ENCODE peak calls at places on chromosomes 1 and 21, in five cellular contexts. One of them, this sample, is unnamed.

GRCh38 chr1:18673976-18674375 is 43.3 kb downstream of the PAX7 start:
- DNase-seq in nephron progenitor cell: no peak
- DNase-seq in T-helper 1 cell: no peak
- DNase-seq in AG20443: no peak
- DNase-seq in ELR: peak
- DNase-seq in this sample: no peak

GRCh38 chr1:236520445-236521005 is 3.3 kb upstream of the LGALS8 start:
- DNase-seq in T-helper 1 cell: no peak
- DNase-seq in nephron progenitor cell: no peak
- DNase-seq in AG20443: no peak
- DNase-seq in ELR: no peak
- DNase-seq in this sample: no peak

GRCh38 chr1:207027221-207027777 is 5.3 kb downstream of the C1orf116 start:
- DNase-seq in ELR: peak
- DNase-seq in nephron progenitor cell: no peak
- DNase-seq in T-helper 1 cell: no peak
- DNase-seq in AG20443: peak
- DNase-seq in this sample: no peak

GRCh38 chr21:29105218-29105617 is 25.2 kb upstream of the MAP3K7CL start:
- DNase-seq in T-helper 1 cell: no peak
- DNase-seq in AG20443: peak
- DNase-seq in ELR: peak
- DNase-seq in nephron progenitor cell: no peak
- DNase-seq in this sample: no peak

GRCh38 chr1:109978761-109979488 is 5.6 kb upstream of the AHCYL1 start:
- DNase-seq in nephron progenitor cell: no peak
- DNase-seq in ELR: peak
- DNase-seq in AG20443: no peak
- DNase-seq in T-helper 1 cell: no peak
- DNase-seq in this sample: no peak

GRCh38 chr1:201896951-201897391 is 8.3 kb downstream of the SHISA4 start:
- DNase-seq in AG20443: peak
- DNase-seq in T-helper 1 cell: no peak
- DNase-seq in nephron progenitor cell: no peak
- DNase-seq in ELR: peak
- DNase-seq in this sample: peak

GRCh38 chr1:109762039-109762585 is 1.6 kb downstream of the EPS8L3 start:
- DNase-seq in AG20443: no peak
- DNase-seq in T-helper 1 cell: no peak
- DNase-seq in ELR: no peak
- DNase-seq in nephron progenitor cell: no peak
- DNase-seq in this sample: peak

GRCh38 chr1:45568421-45568820 is 15.4 kb upstream of the NASP start:
- DNase-seq in nephron progenitor cell: no peak
- DNase-seq in ELR: no peak
- DNase-seq in T-helper 1 cell: no peak
- DNase-seq in AG20443: no peak
- DNase-seq in this sample: no peak

GRCh38 chr1:145927916-145928647 is 798 bp upstream of the RBM8A start:
- DNase-seq in nephron progenitor cell: no peak
- DNase-seq in AG20443: no peak
- DNase-seq in ELR: no peak
- DNase-seq in T-helper 1 cell: no peak
- DNase-seq in this sample: peak

GRCh38 chr1:160400284-160400645 is at the start of gene VANGL2:
- DNase-seq in nephron progenitor cell: peak
- DNase-seq in ELR: no peak
- DNase-seq in T-helper 1 cell: no peak
- DNase-seq in AG20443: peak
- DNase-seq in this sample: peak

GRCh38 chr21:32468567-32469175 is 56.2 kb downstream of the EVA1C start:
- DNase-seq in nephron progenitor cell: no peak
- DNase-seq in T-helper 1 cell: no peak
- DNase-seq in AG20443: no peak
- DNase-seq in ELR: no peak
- DNase-seq in this sample: no peak

GRCh38 chr1:59574085-59574484 is 240.7 kb upstream of the HOOK1 start:
- DNase-seq in AG20443: peak
- DNase-seq in ELR: peak
- DNase-seq in nephron progenitor cell: no peak
- DNase-seq in T-helper 1 cell: no peak
- DNase-seq in this sample: no peak

GRCh38 chr1:230277201-230277771 is 148.8 kb downstream of the PGBD5 start:
- DNase-seq in nephron progenitor cell: no peak
- DNase-seq in T-helper 1 cell: no peak
- DNase-seq in AG20443: no peak
- DNase-seq in ELR: no peak
- DNase-seq in this sample: peak

GRCh38 chr1:174982971-174983689 is 16.6 kb upstream of the CACYBP start:
- DNase-seq in T-helper 1 cell: peak
- DNase-seq in ELR: peak
- DNase-seq in nephron progenitor cell: peak
- DNase-seq in AG20443: no peak
- DNase-seq in this sample: peak

GRCh38 chr1:151529211-151529702 is 10.9 kb upstream of the TUFT1 start:
- DNase-seq in AG20443: no peak
- DNase-seq in nephron progenitor cell: no peak
- DNase-seq in T-helper 1 cell: no peak
- DNase-seq in ELR: no peak
- DNase-seq in this sample: no peak

GRCh38 chr1:58013237-58013636 is 533.3 kb downstream of the OMA1 start:
- DNase-seq in AG20443: no peak
- DNase-seq in ELR: no peak
- DNase-seq in nephron progenitor cell: peak
- DNase-seq in T-helper 1 cell: no peak
- DNase-seq in this sample: no peak

GRCh38 chr21:36835383-36835795 is 131.1 kb downstream of the HLCS start:
- DNase-seq in AG20443: peak
- DNase-seq in ELR: no peak
- DNase-seq in T-helper 1 cell: no peak
- DNase-seq in nephron progenitor cell: no peak
- DNase-seq in this sample: no peak

GRCh38 chr1:39394598-39394997 is 96.8 kb upstream of the BMP8A start:
- DNase-seq in nephron progenitor cell: no peak
- DNase-seq in ELR: no peak
- DNase-seq in AG20443: no peak
- DNase-seq in T-helper 1 cell: peak
- DNase-seq in this sample: no peak

GRCh38 chr1:171081220-171081993 is 9.3 kb upstream of the FMO3 start:
- DNase-seq in T-helper 1 cell: no peak
- DNase-seq in nephron progenitor cell: no peak
- DNase-seq in ELR: peak
- DNase-seq in AG20443: peak
- DNase-seq in this sample: no peak